ENCODE peak calls at places on chromosomes 6 and 20, in four cellular contexts. R is left ventricle myocardium inferior, F is fibroblast of mammary gland, O is type B pancreatic cell. B is an unnamed sample.

GRCh38 chr20:60627751-60628565 is 624.1 kb upstream of the CDH4 start:
- DNase-seq in R (no peak), F (no peak), O (no peak), B (no peak)

GRCh38 chr6:157233686-157234085 is 89.6 kb downstream of the TMEM242 start:
- DNase-seq in R (no peak), F (no peak), O (no peak), B (no peak)

GRCh38 chr6:10313799-10314162 is 101.1 kb downstream of the TFAP2A start:
- DNase-seq in R (no peak), F (no peak), O (no peak), B (no peak)

GRCh38 chr20:39795401-39796272 is 833.5 kb downstream of the DHX35 start:
- DNase-seq in R (no peak), F (peak), O (no peak), B (no peak)

GRCh38 chr6:82863771-82864170 is 201.9 kb downstream of the UBE3D start:
- DNase-seq in R (no peak), F (no peak), O (no peak), B (no peak)

GRCh38 chr6:105991561-105992314 is 94.4 kb upstream of the PRDM1 start:
- DNase-seq in R (no peak), F (no peak), O (no peak), B (no peak)

GRCh38 chr6:154458565-154459475 is 51.7 kb downstream of the CNKSR3 start:
- DNase-seq in R (no peak), F (peak), O (no peak), B (no peak)

GRCh38 chr20:3613821-3614440 is 49.3 kb downstream of the GFRA4 start:
- DNase-seq in R (no peak), F (peak), O (no peak), B (no peak)

GRCh38 chr6:110064744-110065524 is 86.8 kb downstream of the GPR6 start:
- DNase-seq in R (no peak), F (no peak), O (no peak), B (no peak)

GRCh38 chr20:59634435-59635005 is 30.2 kb downstream of the PHACTR3 start:
- DNase-seq in R (no peak), F (no peak), O (peak), B (peak)

GRCh38 chr6:56073761-56074160 is 173.6 kb downstream of the COL21A1 start:
- DNase-seq in R (no peak), F (peak), O (no peak), B (no peak)

GRCh38 chr6:27251672-27252251 is 4.3 kb downstream of the PRSS16 start:
- DNase-seq in R (no peak), F (peak), O (peak), B (no peak)

GRCh38 chr6:33974030-33974429 is 170.2 kb upstream of the MLN start:
- DNase-seq in R (no peak), F (no peak), O (no peak), B (no peak)

GRCh38 chr20:5767493-5768098 is 17.4 kb downstream of the SHLD1 start:
- DNase-seq in R (no peak), F (no peak), O (no peak), B (no peak)

GRCh38 chr6:6970851-6971250 is 136.9 kb upstream of the RREB1 start:
- DNase-seq in R (no peak), F (no peak), O (no peak), B (no peak)

GRCh38 chr6:25713802-25714201 is 40.7 kb upstream of the SLC17A4 start:
- DNase-seq in R (no peak), F (peak), O (no peak), B (no peak)

GRCh38 chr6:34238507-34239239 is 2.0 kb downstream of the HMGA1 start:
- DNase-seq in R (no peak), F (no peak), O (no peak), B (no peak)

GRCh38 chr20:50123418-50123817 is 10.5 kb upstream of the UBE2V1 start:
- DNase-seq in R (no peak), F (no peak), O (no peak), B (no peak)

GRCh38 chr20:62356948-62357667 is 10.0 kb downstream of the LAMA5 start:
- DNase-seq in R (peak), F (peak), O (no peak), B (no peak)

GRCh38 chr20:1309439-1309847 is 19.5 kb downstream of the SDCBP2 start:
- DNase-seq in R (no peak), F (no peak), O (no peak), B (no peak)

GRCh38 chr6:34872332-34872731 is 15.5 kb downstream of the TAF11 start:
- DNase-seq in R (no peak), F (no peak), O (no peak), B (no peak)

GRCh38 chr6:44064089-44064947 is 62.9 kb downstream of the MRPL14 start:
- DNase-seq in R (peak), F (peak), O (no peak), B (no peak)

GRCh38 chr20:15220778-15221565 is 883.6 kb upstream of the FLRT3 start:
- DNase-seq in R (no peak), F (peak), O (no peak), B (no peak)

GRCh38 chr6:44074383-44075136 is 52.7 kb downstream of the MRPL14 start:
- DNase-seq in R (peak), F (peak), O (no peak), B (no peak)

GRCh38 chr6:136427378-136427717 is 122.9 kb downstream of the MAP7 start:
- DNase-seq in R (no peak), F (no peak), O (no peak), B (no peak)

GRCh38 chr20:45229264-45230056 is 8.3 kb downstream of the SEMG2 start:
- DNase-seq in R (no peak), F (peak), O (no peak), B (no peak)

GRCh38 chr20:47181056-47181862 is 175.2 kb downstream of the ZMYND8 start:
- DNase-seq in R (no peak), F (peak), O (no peak), B (no peak)

GRCh38 chr6:3529232-3529631 is 72.4 kb upstream of the SLC22A23 start:
- DNase-seq in R (no peak), F (no peak), O (peak), B (peak)

DNA sequence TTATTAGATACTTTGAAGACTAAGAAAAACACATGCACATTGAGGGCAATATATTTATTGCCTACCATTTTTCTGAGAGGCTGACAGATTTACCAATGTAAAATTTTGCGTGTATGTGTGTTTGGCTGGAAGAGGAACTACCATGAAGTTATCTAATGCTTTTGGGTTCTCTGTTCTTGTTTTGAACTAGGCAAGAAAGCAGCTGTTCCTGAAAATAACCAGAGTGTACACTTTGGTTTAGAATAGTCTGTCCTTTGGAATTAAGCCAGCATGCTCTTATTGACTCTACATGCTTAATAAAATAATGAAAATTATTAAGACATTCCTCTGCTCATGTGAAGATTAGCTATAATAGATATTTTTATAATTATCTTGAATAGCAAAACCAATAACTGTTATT is 129.2 kb downstream of the MYB start:
- DNase-seq in R (no peak), F (no peak), O (no peak), B (no peak)
- TF ChIP-seq CTCF in R (no peak), F (no peak), O (no peak), B (no peak)

GRCh38 chr6:13663986-13664385 is 47.6 kb downstream of the RANBP9 start:
- DNase-seq in R (no peak), F (no peak), O (no peak), B (no peak)

GRCh38 chr6:13666194-13667105 is 45.2 kb downstream of the RANBP9 start:
- DNase-seq in R (no peak), F (peak), O (no peak), B (no peak)

GRCh38 chr6:13667655-13668054 is 44.0 kb downstream of the RANBP9 start:
- DNase-seq in R (no peak), F (peak), O (no peak), B (no peak)

GRCh38 chr6:13662651-13663334 is 47.7 kb downstream of the NOL7 start:
- DNase-seq in R (no peak), F (no peak), O (no peak), B (no peak)

GRCh38 chr6:13664703-13665352 is 46.8 kb downstream of the RANBP9 start:
- DNase-seq in R (no peak), F (peak), O (no peak), B (no peak)
- TF ChIP-seq CTCF in R (no peak), F (no peak), O (no peak), B (no peak)

DNA sequence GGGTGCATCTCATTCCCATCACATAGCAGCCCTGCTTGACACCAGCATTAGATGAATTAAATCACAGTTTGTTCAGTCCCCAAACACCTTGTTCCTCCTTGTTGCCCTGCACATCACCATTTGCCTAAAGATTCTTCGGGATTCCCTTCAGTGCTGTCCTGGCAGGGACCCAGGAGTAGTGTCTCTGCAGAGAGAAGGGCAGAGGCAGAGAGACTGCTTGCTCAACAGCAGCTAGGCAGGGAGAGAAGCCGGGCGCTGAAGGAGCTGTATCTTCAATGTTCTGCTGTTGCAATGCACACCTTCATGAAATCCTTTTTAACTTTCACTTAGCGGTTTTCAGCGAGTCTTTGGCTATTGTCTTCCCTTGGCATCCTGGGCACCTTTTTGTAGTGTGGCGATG is 362.9 kb downstream of the FARS2 start:
- DNase-seq in R (no peak), F (no peak), O (no peak), B (no peak)
- TF ChIP-seq CTCF in R (no peak), F (no peak), O (no peak), B (no peak)

GRCh38 chr6:19866900-19867627 is 29.9 kb downstream of the ID4 start:
- DNase-seq in R (no peak), F (peak), O (no peak), B (no peak)

GRCh38 chr6:19876672-19877071 is 39.5 kb downstream of the ID4 start:
- DNase-seq in R (no peak), F (no peak), O (no peak), B (no peak)

GRCh38 chr6:19870322-19870721 is 33.2 kb downstream of the ID4 start:
- DNase-seq in R (no peak), F (no peak), O (no peak), B (no peak)

GRCh38 chr6:19869464-19869863 is 32.3 kb downstream of the ID4 start:
- DNase-seq in R (no peak), F (no peak), O (no peak), B (no peak)

GRCh38 chr6:19873031-19873430 is 35.9 kb downstream of the ID4 start:
- DNase-seq in R (no peak), F (peak), O (no peak), B (no peak)
- TF ChIP-seq CTCF in R (no peak), F (no peak), O (peak), B (peak)

DNA sequence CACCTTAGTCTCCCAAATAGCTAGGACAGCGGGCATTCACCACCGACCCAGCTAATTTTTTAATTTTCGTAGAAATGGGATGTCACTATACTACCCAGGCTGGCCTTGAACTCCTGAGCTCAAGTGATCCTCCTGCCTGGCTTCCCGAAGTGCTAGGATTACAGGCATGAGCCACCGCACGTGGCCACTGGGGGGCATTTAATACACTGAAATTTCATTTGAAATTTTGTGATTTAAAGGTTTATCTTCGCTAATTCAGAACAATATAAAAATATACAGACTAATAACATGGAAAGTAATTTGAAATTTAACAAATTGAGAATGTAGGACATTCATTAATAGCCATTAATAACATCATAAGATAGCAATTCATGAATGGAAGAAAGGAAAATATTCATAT is 20.5 kb upstream of the TBC1D32 start:
- DNase-seq in R (no peak), F (peak), O (no peak), B (no peak)
- TF ChIP-seq CTCF in R (peak), F (peak), O (peak), B (peak)

GRCh38 chr6:17281100-17281496 is at the start of gene RBM24:
- DNase-seq in R (peak), F (peak), O (peak), B (peak)
- TF ChIP-seq CTCF in R (peak), F (peak), O (peak), B (peak)

DNA sequence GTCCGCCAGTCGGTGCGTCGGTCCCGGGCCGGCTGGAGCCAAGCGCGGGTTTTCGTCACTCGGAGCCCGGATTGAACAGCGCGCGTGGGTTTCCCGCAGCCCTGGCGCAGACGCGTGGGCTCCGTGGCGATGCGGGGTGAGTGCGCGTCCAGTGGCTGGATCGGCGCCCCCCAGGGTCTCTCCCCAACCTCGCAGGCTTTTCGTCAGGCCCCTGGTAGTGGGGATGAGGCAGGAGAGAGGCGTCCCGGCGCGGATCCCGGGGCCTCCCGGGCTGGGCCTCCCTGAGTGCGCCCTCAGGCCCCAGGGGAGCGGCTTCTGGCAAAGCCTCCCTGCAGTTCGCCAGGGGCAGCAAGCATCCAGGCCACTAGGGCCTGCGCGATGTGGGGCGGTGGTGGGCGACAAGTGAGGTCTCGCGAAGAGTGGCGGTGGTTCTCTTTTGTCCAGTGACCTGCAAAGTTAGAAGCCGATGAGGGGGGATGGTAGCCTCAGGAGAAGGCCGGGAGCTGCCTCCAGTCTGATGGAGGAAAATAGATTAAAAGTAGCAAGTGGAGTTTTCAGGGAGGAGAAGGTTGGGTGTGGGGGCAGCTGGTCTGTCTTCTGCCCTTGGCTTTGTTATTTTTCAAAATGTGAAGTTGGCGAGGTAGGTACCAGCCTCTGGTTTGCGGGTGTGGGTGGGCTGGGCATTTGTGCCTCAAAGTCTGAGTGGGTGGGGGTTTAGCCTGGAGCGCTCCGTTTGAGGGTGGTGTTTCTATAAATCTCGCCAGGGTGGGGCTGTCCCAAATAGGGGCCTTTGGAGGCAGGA is 1.6 kb downstream of the TOX2 start:
- DNase-seq in R (no peak), F (no peak), O (no peak), B (no peak)
- TF ChIP-seq CTCF in R (no peak), F (no peak), O (no peak), B (no peak)

GRCh38 chr6:138752017-138752416 is 21.6 kb upstream of the CCDC28A start:
- DNase-seq in R (no peak), F (no peak), O (no peak), B (no peak)
- TF ChIP-seq CTCF in R (no peak), F (no peak), O (peak), B (peak)

DNA sequence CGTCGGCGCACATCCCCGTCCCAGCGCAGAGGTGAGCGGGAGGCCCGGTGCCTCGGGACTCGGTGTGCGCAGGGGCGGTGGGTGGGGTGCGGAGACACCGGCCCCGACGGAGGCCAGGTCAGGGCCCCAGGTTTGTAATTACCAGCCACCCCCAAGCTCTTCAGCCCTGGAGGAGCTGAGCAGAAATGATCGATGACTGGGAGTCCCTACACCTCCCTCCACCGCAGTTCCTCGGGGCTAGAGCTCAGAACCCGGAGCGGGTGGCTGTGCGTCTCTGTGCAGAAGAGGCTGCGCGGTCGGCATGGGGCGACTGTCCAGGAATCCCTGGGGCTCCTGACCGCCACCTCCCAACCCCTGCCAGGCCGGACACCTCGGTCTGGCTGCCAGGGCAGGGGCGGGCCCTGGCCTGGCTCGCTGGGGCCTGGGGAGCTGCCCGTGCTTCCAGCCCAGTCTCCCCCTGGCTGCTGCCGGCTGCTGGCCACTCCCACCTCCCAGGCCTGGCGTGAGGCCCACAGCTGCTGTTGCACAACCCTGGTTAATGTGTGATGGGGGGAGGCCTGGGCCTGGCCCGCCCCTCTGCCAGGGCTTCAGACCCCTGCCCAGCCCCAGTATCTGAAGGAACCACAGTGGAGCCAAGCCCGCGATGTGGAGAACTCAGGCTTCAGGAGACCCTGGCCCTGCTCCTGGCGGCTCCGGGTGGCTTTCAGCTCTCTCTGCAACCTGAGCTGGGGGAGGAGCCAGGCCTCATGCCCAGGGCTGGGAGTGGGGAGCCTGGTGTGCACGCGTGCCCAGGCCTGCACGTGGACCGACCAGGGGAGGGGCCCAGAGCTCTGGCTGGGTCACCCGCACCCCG is 1.2 kb downstream of the SLC2A4RG start:
- DNase-seq in R (peak), F (peak), O (peak), B (peak)
- TF ChIP-seq CTCF in R (peak), F (no peak), O (peak), B (peak)